ENCODE peak calls at places on chromosome 1, in eight cellular contexts. R, A, Y, T, G, E, D and S are unnamed samples.

GRCh38 chr1:7453038-7453437 is 318.1 kb upstream of the VAMP3 start:
- DNase-seq in R (no peak), A (no peak), Y (no peak), T (no peak), G (no peak), E (no peak), D (no peak), S (no peak)

GRCh38 chr1:215891266-215891665 is 324.2 kb downstream of the KCTD3 start:
- DNase-seq in R (no peak), A (no peak), Y (no peak), T (no peak), G (no peak), E (no peak), D (no peak), S (no peak)

GRCh38 chr1:11407301-11407994 is 71.5 kb upstream of the DISP3 start:
- DNase-seq in R (no peak), A (no peak), Y (no peak), T (no peak), G (no peak), E (no peak), D (no peak), S (no peak)

GRCh38 chr1:3051270-3052268 is 17.4 kb upstream of the PRDM16 start:
- DNase-seq in R (no peak), A (no peak), Y (no peak), T (no peak), G (no peak), E (no peak), D (no peak), S (peak; percentile 10)

GRCh38 chr1:113744114-113744513 is 15.2 kb downstream of the PHTF1 start:
- DNase-seq in R (no peak), A (no peak), Y (no peak), T (no peak), G (no peak), E (no peak), D (no peak), S (no peak)

GRCh38 chr1:214271174-214271858 is 9.6 kb upstream of the SMYD2 start:
- DNase-seq in R (no peak), A (no peak), Y (no peak), T (no peak), G (no peak), E (no peak), D (no peak), S (no peak)

GRCh38 chr1:155005076-155005971 is 2.7 kb downstream of the ZBTB7B start:
- DNase-seq in R (no peak), A (no peak), Y (peak; percentile 83), T (no peak), G (peak; percentile 69), E (peak; percentile 51), D (no peak), S (peak; percentile 78)

GRCh38 chr1:45876000-45876399 is 72.6 kb downstream of the MAST2 start:
- DNase-seq in R (no peak), A (peak; percentile 41), Y (no peak), T (peak; percentile 12), G (no peak), E (peak; percentile 52), D (no peak), S (no peak)

GRCh38 chr1:18996548-18997177 is 40.2 kb upstream of the IFFO2 start:
- DNase-seq in R (no peak), A (no peak), Y (no peak), T (no peak), G (no peak), E (no peak), D (no peak), S (no peak)

GRCh38 chr1:1179983-1180861 is 6.5 kb downstream of the TTLL10 start:
- DNase-seq in R (no peak), A (no peak), Y (no peak), T (no peak), G (peak; percentile 11), E (no peak), D (no peak), S (peak; percentile 61)

GRCh38 chr1:45010855-45011811 is at the start of gene HECTD3:
- DNase-seq in R (peak; percentile 65), A (peak; percentile 81), Y (peak; percentile 79), T (peak; percentile 57), G (peak; percentile 81), E (peak; percentile 48), D (peak; percentile 77), S (peak; percentile 88)

GRCh38 chr1:228402638-228403025 is 4.0 kb downstream of the TRIM11 start:
- DNase-seq in R (no peak), A (no peak), Y (no peak), T (no peak), G (no peak), E (no peak), D (no peak), S (no peak)

GRCh38 chr1:96999191-96999590 is 277.6 kb downstream of the PTBP2 start:
- DNase-seq in R (no peak), A (no peak), Y (no peak), T (peak; percentile 34), G (no peak), E (no peak), D (no peak), S (no peak)

GRCh38 chr1:210123924-210124589 is 108.5 kb upstream of the SERTAD4 start:
- DNase-seq in R (no peak), A (peak; percentile 38), Y (no peak), T (peak; percentile 39), G (no peak), E (no peak), D (no peak), S (no peak)

GRCh38 chr1:178450871-178451270 is 45.9 kb downstream of the CLEC20A start:
- DNase-seq in R (no peak), A (no peak), Y (no peak), T (no peak), G (no peak), E (no peak), D (no peak), S (no peak)

GRCh38 chr1:97108200-97108599 is 386.6 kb downstream of the PTBP2 start:
- DNase-seq in R (no peak), A (no peak), Y (no peak), T (peak; percentile 15), G (no peak), E (no peak), D (no peak), S (no peak)

GRCh38 chr1:205249651-205250050 is 21.9 kb downstream of the TMCC2 start:
- DNase-seq in R (no peak), A (no peak), Y (peak; percentile 46), T (no peak), G (no peak), E (no peak), D (no peak), S (no peak)

GRCh38 chr1:150259758-150260669 is 2.4 kb downstream of the CA14 start:
- DNase-seq in R (no peak), A (peak; percentile 28), Y (peak; percentile 49), T (no peak), G (no peak), E (peak; percentile 21), D (no peak), S (peak; percentile 68)

GRCh38 chr1:7301346-7301993 is 469.6 kb upstream of the VAMP3 start:
- DNase-seq in R (no peak), A (no peak), Y (no peak), T (peak; percentile 64), G (no peak), E (no peak), D (no peak), S (no peak)